ENCODE peak calls at places on chromosomes 16 and 17, in ten cellular contexts. W is left lung; V is CD8-positive, alpha-beta T cell; A is left ventricle myocardium inferior; O is stomach; K is endodermal cell; Q is psoas muscle; E is fibroblast of lung; G is HL-60; M is cardiac muscle cell. H is an unnamed sample. For H3K27me3, the result is how much of the 10 kb centered on the place peaks cover.

GRCh38 chr16:54240180-54241125 is 46.1 kb downstream of the IRX3 start:
- DNase-seq in W (no peak), V (no peak), A (peak), O (no peak), K (no peak), Q (no peak), E (no peak), G (no peak), M (peak), H (no peak)

GRCh38 chr17:29241015-29241963 is 5.4 kb upstream of the CRYBA1 start:
- DNase-seq in W (peak), V (no peak), A (no peak), O (no peak), K (peak), Q (peak), E (peak), G (peak), M (no peak), H (peak)

GRCh38 chr17:42107597-42108576 is 4.6 kb downstream of the DHX58 start:
- DNase-seq in W (peak), V (peak), A (peak), O (peak), K (peak), Q (peak), E (peak), G (peak), M (peak), H (no peak)

GRCh38 chr16:79169239-79169638 is 431.3 kb downstream of the MAF start:
- DNase-seq in W (peak), V (no peak), A (no peak), O (no peak), K (peak), Q (no peak), E (no peak), G (no peak), M (no peak), H (no peak)

GRCh38 chr17:82107341-82107860 is 9.4 kb upstream of the FASN start:
- DNase-seq in W (no peak), V (no peak), A (peak), O (no peak), K (peak), Q (no peak), E (no peak), G (no peak), M (no peak), H (no peak)

GRCh38 chr16:56911771-56912541 is 20.0 kb upstream of the HERPUD1 start:
- DNase-seq in W (peak), V (no peak), A (peak), O (peak), K (no peak), Q (peak), E (no peak), G (peak), M (no peak), H (no peak)

GRCh38 chr17:41624208-41625101 is at the start of gene KRT17:
- DNase-seq in W (no peak), V (no peak), A (no peak), O (no peak), K (peak), Q (no peak), E (no peak), G (peak), M (no peak), H (peak)

GRCh38 chr17:56324676-56325075 is 171.4 kb downstream of the ANKFN1 start:
- DNase-seq in W (no peak), V (no peak), A (no peak), O (no peak), K (no peak), Q (no peak), E (no peak), G (no peak), M (no peak), H (no peak)

GRCh38 chr17:59002848-59003247 is 103.8 kb downstream of the TRIM37 start:
- DNase-seq in W (no peak), V (no peak), A (no peak), O (no peak), K (no peak), Q (no peak), E (no peak), G (no peak), M (no peak), H (no peak)

GRCh38 chr16:9275386-9275785 is 183.9 kb downstream of the HAPSTR1 start:
- DNase-seq in W (no peak), V (no peak), A (no peak), O (no peak), K (no peak), Q (no peak), E (no peak), G (no peak), M (no peak), H (no peak)

DNA sequence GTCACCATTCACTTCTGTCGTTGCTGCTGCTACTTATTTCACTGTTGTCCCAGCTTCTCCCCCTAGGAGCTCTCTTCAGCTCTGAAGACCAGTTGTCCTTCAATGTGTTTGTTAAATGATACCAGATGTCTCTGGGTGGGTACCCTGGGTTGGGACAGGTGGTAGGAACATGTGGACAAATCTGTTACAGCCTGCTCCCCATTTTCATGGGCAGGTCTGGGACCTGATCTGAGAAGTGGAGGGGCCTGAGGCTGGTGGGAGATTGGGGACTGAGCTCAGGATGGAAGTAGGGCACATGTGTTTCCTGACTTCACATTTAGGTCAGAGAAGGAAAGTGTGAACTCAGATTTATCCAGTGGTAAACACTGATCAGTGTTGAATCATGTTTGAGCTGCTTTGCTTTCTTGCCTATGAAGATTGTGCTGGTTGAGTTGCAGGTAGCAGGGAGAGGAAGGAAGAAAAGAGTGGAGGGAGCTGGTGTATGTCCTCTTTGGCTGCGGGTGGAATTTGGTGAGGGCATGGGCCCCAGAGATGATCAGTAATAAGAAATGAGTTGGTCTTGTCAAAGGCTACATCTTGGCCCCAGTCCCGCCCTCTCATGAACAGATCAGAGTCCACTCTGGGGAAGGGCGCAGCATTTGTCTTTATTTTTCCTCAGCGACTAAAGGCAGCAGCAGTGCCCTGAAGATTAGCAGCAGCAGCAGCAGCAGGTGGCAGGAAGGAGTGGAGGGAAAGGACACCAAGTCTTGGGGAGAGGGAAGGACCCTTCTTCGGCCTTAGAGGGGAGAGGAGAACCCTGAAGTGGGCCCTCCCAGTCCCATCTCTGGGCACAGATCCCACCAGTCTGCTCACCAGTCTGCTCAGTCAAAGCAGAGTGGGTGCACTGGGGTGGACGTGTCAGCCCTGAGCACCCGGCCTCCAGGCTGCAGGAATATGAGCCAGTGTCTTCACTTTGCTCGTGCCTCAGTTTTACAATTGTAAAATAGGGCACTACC is 6.1 kb upstream of the EFTUD2 start:
- DNase-seq in W (no peak), V (no peak), A (no peak), O (no peak), K (no peak), Q (no peak), E (no peak), G (no peak), M (no peak), H (no peak)
- H3K4me3 ChIP-seq in W (no peak), V (no peak), A (no peak), O (no peak), K (no peak), Q (no peak), E (no peak), G (no peak), M (no peak), H (no peak)

DNA sequence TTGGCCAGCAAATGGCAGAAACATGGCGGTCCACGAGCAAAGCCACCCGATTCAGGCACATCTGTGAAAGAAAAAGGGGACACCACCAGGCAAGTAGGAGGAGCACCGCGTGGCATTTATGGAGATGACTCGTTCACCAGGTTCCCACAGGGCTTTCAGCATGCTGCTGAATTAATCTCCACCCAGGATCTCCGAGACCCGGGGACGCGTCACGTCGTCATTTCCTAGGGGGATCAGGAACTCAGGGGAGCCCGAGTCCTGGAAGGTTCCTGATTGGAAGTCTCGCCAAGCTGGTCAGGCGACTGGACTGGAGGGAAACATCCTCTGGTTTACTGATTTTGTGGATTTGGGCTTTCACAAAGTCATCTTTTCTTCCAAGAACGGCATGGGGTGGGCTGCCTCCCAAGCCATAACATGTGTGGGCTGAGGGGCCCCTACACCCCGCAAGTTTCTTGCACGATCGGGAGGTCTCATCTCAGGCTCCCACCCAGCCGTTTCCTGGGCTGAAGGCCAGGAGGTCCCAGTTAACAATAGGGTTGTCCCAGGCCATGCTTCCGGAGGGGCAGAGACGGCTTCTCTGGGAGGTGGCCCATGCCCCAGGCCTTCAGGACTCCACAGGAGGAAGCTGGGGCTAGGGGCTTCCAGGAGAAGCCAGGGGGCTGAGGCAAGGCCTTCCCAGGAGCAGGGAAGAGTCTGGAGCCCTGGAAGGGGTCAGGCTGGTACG is 645 bp downstream of the DNAH17 start:
- DNase-seq in W (no peak), V (no peak), A (peak), O (no peak), K (no peak), Q (no peak), E (no peak), G (no peak), M (no peak), H (no peak)
- H3K27me3 ChIP-seq in W (under half), V (under half), A (under half), O (under half), K (under half), Q (under half), E (under half), G (under half), M (under half), H (under half)

DNA sequence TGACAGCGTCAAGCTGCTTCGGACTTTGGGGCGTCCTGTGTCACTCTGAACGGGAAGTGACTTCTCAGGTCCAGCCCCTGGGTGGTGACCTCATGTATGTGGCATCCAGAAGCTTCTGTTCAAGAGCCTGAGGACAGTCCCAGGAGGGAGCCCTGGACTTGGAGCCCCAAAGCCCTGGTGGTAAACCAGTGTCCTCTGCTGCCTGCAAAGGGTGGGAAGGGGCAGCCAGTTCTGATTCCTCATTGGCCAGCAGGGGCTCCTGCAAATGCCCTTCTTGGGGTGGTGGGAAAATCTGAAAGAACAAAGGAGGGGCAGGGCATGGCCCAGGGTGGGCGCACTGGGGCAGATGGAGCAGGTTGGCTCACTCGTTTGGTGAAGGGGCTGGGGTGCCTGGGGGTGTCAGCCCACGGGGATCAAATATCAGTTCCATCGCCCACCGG is 1.6 kb downstream of the OSGIN1 start:
- DNase-seq in W (peak), V (no peak), A (peak), O (peak), K (peak), Q (peak), E (peak), G (peak), M (no peak), H (no peak)
- H3K4me3 ChIP-seq in W (peak), V (no peak), A (peak), O (no peak), K (peak), Q (peak), E (peak), G (no peak), M (no peak), H (peak)

GRCh38 chr16:3187798-3188674 is at the start of gene OR1F1:
- DNase-seq in W (no peak), V (no peak), A (no peak), O (no peak), K (peak), Q (no peak), E (peak), G (no peak), M (peak), H (no peak)
- H3K27me3 ChIP-seq in W (half or more), V (under half), A (half or more), O (half or more), K (under half), Q (under half), E (under half), G (under half), M (half or more), H (under half)

GRCh38 chr17:65562206-65562531 is 721 bp upstream of the AXIN2 start:
- DNase-seq in W (no peak), V (no peak), A (no peak), O (no peak), K (no peak), Q (no peak), E (no peak), G (no peak), M (no peak), H (no peak)
- H3K4me3 ChIP-seq in W (no peak), V (peak), A (no peak), O (peak), K (peak), Q (no peak), E (no peak), G (no peak), M (peak), H (no peak)

DNA sequence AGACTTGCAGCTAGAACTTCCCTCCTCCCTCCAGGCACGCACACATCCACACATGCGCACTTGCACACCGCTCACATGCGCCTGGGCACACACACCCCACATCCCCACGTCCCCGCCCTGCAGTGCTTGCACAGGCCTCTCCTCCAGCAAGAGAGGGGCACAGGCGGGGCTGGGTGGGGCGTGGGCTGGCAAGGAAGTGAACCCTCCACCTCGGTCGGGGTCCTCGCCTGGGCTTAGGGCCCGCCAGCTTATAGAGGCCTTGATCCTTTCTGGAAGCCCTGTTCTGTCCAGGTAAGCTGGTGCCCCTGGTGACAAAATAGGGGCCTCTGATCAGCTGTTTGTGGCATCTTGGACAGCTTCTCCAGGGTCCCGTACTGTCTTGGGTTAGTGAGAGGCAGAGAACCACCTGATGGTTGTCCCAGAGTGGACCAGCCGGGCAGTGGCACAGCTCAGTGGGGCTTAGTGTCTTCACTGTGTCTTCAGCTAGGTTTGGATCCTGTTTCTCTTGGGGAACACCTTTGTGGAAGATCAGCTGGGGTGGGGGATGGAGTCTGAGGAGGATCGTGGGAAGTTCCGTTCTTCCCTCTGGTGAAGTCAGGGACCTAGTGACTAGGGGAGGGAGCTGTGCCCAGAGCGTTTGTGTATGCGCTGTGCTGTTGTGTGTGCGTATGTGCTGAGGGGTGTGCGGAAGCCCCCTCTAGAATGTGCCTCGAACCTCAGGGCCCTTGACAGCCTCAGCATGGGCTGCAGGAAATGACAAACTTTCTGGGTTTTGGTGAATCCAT is 12.1 kb downstream of the TBX4 start:
- DNase-seq in W (peak), V (no peak), A (no peak), O (no peak), K (peak), Q (no peak), E (no peak), G (no peak), M (no peak), H (no peak)
- H3K27me3 ChIP-seq in W (under half), V (under half), A (half or more), O (under half), K (half or more), Q (under half), E (under half), G (under half), M (under half), H (under half)

DNA sequence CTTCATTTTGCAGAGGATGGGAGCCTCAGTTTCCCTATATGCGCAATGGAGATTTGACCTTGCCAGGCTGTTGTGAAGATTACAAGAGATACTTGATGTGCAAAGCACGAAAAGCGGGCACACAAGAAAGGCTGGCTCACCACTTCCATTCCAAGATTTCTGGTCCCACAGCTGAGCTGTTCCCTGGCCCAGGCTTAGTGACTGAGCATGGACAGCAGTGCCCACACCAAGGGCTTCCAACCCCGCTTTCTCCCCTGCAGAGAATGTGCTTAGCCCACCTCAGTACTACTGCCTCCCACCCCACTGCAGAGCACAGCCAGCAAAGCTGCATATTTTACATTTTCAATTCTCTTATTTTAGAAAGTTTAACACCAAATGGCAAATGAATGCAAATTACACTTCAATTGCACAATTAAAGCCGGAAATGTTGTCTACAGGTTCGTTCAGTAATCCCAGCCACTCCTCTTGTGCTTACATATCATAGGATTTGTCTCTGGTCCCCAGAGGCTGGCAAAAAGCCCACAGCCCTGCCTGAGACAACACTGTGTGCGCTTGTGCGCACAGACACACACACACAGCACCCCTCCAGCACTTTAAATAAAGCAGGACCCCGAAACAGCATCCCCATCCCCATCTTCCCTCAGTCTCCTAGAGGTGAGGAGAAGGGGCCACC is 51.8 kb downstream of the VAC14 start:
- DNase-seq in W (no peak), V (no peak), A (no peak), O (peak), K (no peak), Q (no peak), E (no peak), G (no peak), M (no peak), H (peak)
- H3K4me3 ChIP-seq in W (no peak), V (no peak), A (no peak), O (no peak), K (no peak), Q (no peak), E (no peak), G (no peak), M (no peak), H (no peak)